ENCODE peak calls at places on chromosomes 5 and 9, in seven cellular contexts. W, J, D, K, R, M and L are unnamed samples.

GRCh38 chr5:14880688-14881087 is 9.1 kb upstream of the ANKH start:
- DNase-seq in W (peak), J (no peak), D (no peak), K (no peak), R (no peak), M (peak), L (peak)

GRCh38 chr5:148268556-148268955 is at the start of gene SPINK13:
- DNase-seq in W (peak), J (peak), D (no peak), K (no peak), R (no peak), M (peak), L (peak)

GRCh38 chr5:151128817-151129216 is 28.8 kb downstream of the ANXA6 start:
- DNase-seq in W (no peak), J (no peak), D (no peak), K (no peak), R (no peak), M (no peak), L (no peak)

GRCh38 chr5:42021119-42021518 is 96.0 kb downstream of the FBXO4 start:
- DNase-seq in W (peak), J (no peak), D (no peak), K (no peak), R (no peak), M (peak), L (no peak)

GRCh38 chr5:65065112-65065511 is 296.4 kb downstream of the CWC27 start:
- DNase-seq in W (no peak), J (no peak), D (no peak), K (no peak), R (no peak), M (no peak), L (no peak)

GRCh38 chr9:19521205-19521604 is 112.4 kb downstream of the ACER2 start:
- DNase-seq in W (no peak), J (no peak), D (no peak), K (no peak), R (no peak), M (no peak), L (no peak)

GRCh38 chr5:22557251-22557650 is 295.9 kb downstream of the CDH12 start:
- DNase-seq in W (no peak), J (no peak), D (no peak), K (no peak), R (no peak), M (no peak), L (no peak)

GRCh38 chr5:173291722-173292658 is 36.2 kb downstream of the STC2 start:
- DNase-seq in W (peak), J (peak), D (no peak), K (no peak), R (no peak), M (peak), L (peak)

GRCh38 chr5:32092938-32093812 is 80.9 kb downstream of the GOLPH3 start:
- DNase-seq in W (peak), J (peak), D (no peak), K (no peak), R (peak), M (peak), L (peak)

GRCh38 chr5:59241119-59241518 is 652.4 kb downstream of the PDE4D start:
- DNase-seq in W (no peak), J (no peak), D (no peak), K (no peak), R (no peak), M (no peak), L (no peak)

GRCh38 chr9:36341936-36342577 is 58.0 kb downstream of the RNF38 start:
- DNase-seq in W (no peak), J (no peak), D (no peak), K (no peak), R (no peak), M (no peak), L (no peak)

GRCh38 chr9:28925184-28925583 is 1351.9 kb upstream of the C9orf72 start:
- DNase-seq in W (no peak), J (no peak), D (no peak), K (no peak), R (no peak), M (peak), L (peak)

GRCh38 chr9:127448112-127448805 is 2.9 kb downstream of the RPL12 start:
- DNase-seq in W (peak), J (no peak), D (no peak), K (no peak), R (no peak), M (peak), L (no peak)

GRCh38 chr5:75446068-75446467 is 65.4 kb downstream of the CERT1 start:
- DNase-seq in W (no peak), J (no peak), D (no peak), K (no peak), R (no peak), M (no peak), L (no peak)

GRCh38 chr9:85522459-85523092 is 219.2 kb downstream of the AGTPBP1 start:
- DNase-seq in W (peak), J (peak), D (no peak), K (peak), R (peak), M (no peak), L (peak)

GRCh38 chr9:72396247-72397091 is 31.5 kb upstream of the ZFAND5 start:
- DNase-seq in W (peak), J (no peak), D (no peak), K (no peak), R (no peak), M (peak), L (peak)

GRCh38 chr5:122170630-122171029 is 41.3 kb downstream of the ZNF474 start:
- DNase-seq in W (peak), J (peak), D (no peak), K (no peak), R (no peak), M (peak), L (peak)

GRCh38 chr5:37738057-37738691 is 101.7 kb downstream of the GDNF start:
- DNase-seq in W (peak), J (no peak), D (no peak), K (no peak), R (no peak), M (peak), L (peak)

GRCh38 chr5:86155763-86156162 is 462.0 kb upstream of the COX7C start:
- DNase-seq in W (no peak), J (no peak), D (no peak), K (no peak), R (no peak), M (no peak), L (no peak)

GRCh38 chr9:109602987-109603386 is 104.9 kb upstream of the PTPN3 start:
- DNase-seq in W (no peak), J (no peak), D (no peak), K (no peak), R (no peak), M (peak), L (no peak)

GRCh38 chr5:177495243-177496060 is 2.0 kb downstream of the PDLIM7 start:
- DNase-seq in W (peak), J (peak), D (peak), K (no peak), R (no peak), M (no peak), L (no peak)

GRCh38 chr5:148740966-148741742 is 85.3 kb upstream of the ADRB2 start:
- DNase-seq in W (peak), J (no peak), D (no peak), K (no peak), R (no peak), M (peak), L (peak)